ENCODE peak calls at places on chromosome 9, in six cellular contexts. One of them, this sample, is unnamed.

GRCh38 chr9:132210472-132211145 is 48.8 kb downstream of the NTNG2 start:
- DNase-seq in foreskin keratinocyte: peak
- DNase-seq in islet precursor cell: no peak
- DNase-seq in colonic mucosa: no peak
- DNase-seq in kidney glomerular epithelial cell: peak
- DNase-seq in HTR-8/SVneo: no peak
- DNase-seq in this sample: no peak

GRCh38 chr9:133934512-133935221 is 57.5 kb downstream of the VAV2 start:
- DNase-seq in colonic mucosa: no peak
- DNase-seq in HTR-8/SVneo: no peak
- DNase-seq in kidney glomerular epithelial cell: no peak
- DNase-seq in islet precursor cell: no peak
- DNase-seq in foreskin keratinocyte: no peak
- DNase-seq in this sample: no peak

GRCh38 chr9:129524848-129525345 is 96.0 kb downstream of the C9orf50 start:
- DNase-seq in colonic mucosa: no peak
- DNase-seq in kidney glomerular epithelial cell: no peak
- DNase-seq in foreskin keratinocyte: no peak
- DNase-seq in islet precursor cell: no peak
- DNase-seq in HTR-8/SVneo: no peak
- DNase-seq in this sample: no peak

GRCh38 chr9:35164711-35165110 is 2.9 kb downstream of the UNC13B start:
- DNase-seq in foreskin keratinocyte: no peak
- DNase-seq in HTR-8/SVneo: peak
- DNase-seq in colonic mucosa: no peak
- DNase-seq in islet precursor cell: no peak
- DNase-seq in kidney glomerular epithelial cell: no peak
- DNase-seq in this sample: no peak

GRCh38 chr9:116629700-116630099 is 57.4 kb upstream of the TRIM32 start:
- DNase-seq in HTR-8/SVneo: no peak
- DNase-seq in islet precursor cell: no peak
- DNase-seq in colonic mucosa: no peak
- DNase-seq in kidney glomerular epithelial cell: no peak
- DNase-seq in foreskin keratinocyte: no peak
- DNase-seq in this sample: no peak

GRCh38 chr9:5838884-5839571 is 6.1 kb upstream of the ERMP1 start:
- DNase-seq in islet precursor cell: peak
- DNase-seq in kidney glomerular epithelial cell: peak
- DNase-seq in HTR-8/SVneo: peak
- DNase-seq in foreskin keratinocyte: peak
- DNase-seq in colonic mucosa: peak
- DNase-seq in this sample: no peak

GRCh38 chr9:69323886-69324285 is 1.1 kb upstream of the ENTREP1 start:
- DNase-seq in HTR-8/SVneo: no peak
- DNase-seq in foreskin keratinocyte: no peak
- DNase-seq in kidney glomerular epithelial cell: peak
- DNase-seq in colonic mucosa: no peak
- DNase-seq in islet precursor cell: no peak
- DNase-seq in this sample: no peak

GRCh38 chr9:34709196-34709978 is 549 bp downstream of the CCL21 start:
- DNase-seq in HTR-8/SVneo: no peak
- DNase-seq in islet precursor cell: no peak
- DNase-seq in kidney glomerular epithelial cell: no peak
- DNase-seq in foreskin keratinocyte: no peak
- DNase-seq in colonic mucosa: no peak
- DNase-seq in this sample: no peak

GRCh38 chr9:76717611-76718010 is 46.6 kb upstream of the PCA3 start:
- DNase-seq in kidney glomerular epithelial cell: no peak
- DNase-seq in islet precursor cell: no peak
- DNase-seq in HTR-8/SVneo: no peak
- DNase-seq in colonic mucosa: no peak
- DNase-seq in foreskin keratinocyte: no peak
- DNase-seq in this sample: no peak

This sample was measured in activated naive CD4-positive, alpha-beta T cell treated with anti-CD3 and anti-CD28 coated beads, Interleukin-2, amount 10 ng/mL, durations not matched to agents 7 days and 5 days.